ENCODE peak calls at places on chromosome 5, in eight cellular contexts. H is suprapubic skin; X is hepatic stellate cell; W is mesothelial cell of epicardium; A is GM06990; P is stimulated activated CD4-positive, alpha-beta T cell treated with anti-CD3 and anti-CD28 coated beads, Interleukin-15, amount 100 ng/mL, for 1 hour; G is HTR-8/SVneo; U is H7. O is an unnamed sample.

GRCh38 chr5:156201793-156202388 is 125.1 kb upstream of the SGCD start:
- DNase-seq in A (no peak), W (no peak), P (no peak), H (no peak), U (no peak), X (no peak), G (no peak), O (no peak)

GRCh38 chr5:144002866-144003265 is 167.6 kb downstream of the YIPF5 start:
- DNase-seq in G (no peak), P (no peak), X (no peak), U (no peak), A (no peak), W (no peak), H (no peak), O (no peak)

GRCh38 chr5:139646912-139647391 is 1.2 kb upstream of the CXXC5 start:
- DNase-seq in A (no peak), G (no peak), W (no peak), X (no peak), P (no peak), H (peak; percentile 66), U (peak; percentile 84), O (peak; percentile 66)

GRCh38 chr5:36733183-36733582 is 126.8 kb downstream of the SLC1A3 start:
- DNase-seq in P (no peak), G (no peak), U (peak; percentile 16), X (no peak), H (no peak), W (no peak), A (no peak), O (no peak)

GRCh38 chr5:9108156-9108555 is 437.7 kb downstream of the SEMA5A start:
- DNase-seq in W (no peak), G (no peak), A (no peak), P (no peak), H (no peak), X (no peak), U (no peak), O (no peak)

GRCh38 chr5:1101991-1102713 is 9.7 kb downstream of the SLC12A7 start:
- DNase-seq in W (no peak), G (no peak), P (no peak), H (no peak), U (peak; percentile 87), A (no peak), X (peak; percentile 65), O (peak; percentile 89)

GRCh38 chr5:151699071-151699901 is 12.6 kb upstream of the SPARC start:
- DNase-seq in P (no peak), H (peak; percentile 80), W (peak; percentile 79), A (no peak), U (peak; percentile 49), G (peak; percentile 85), X (peak; percentile 85), O (no peak)

GRCh38 chr5:149238540-149238939 is 33.1 kb upstream of the AFAP1L1 start:
- DNase-seq in W (no peak), A (no peak), P (no peak), H (no peak), U (peak; percentile 55), X (no peak), G (no peak), O (no peak)

GRCh38 chr5:95670568-95670967 is 12.2 kb downstream of the SPATA9 start:
- DNase-seq in P (no peak), A (no peak), U (no peak), H (no peak), W (no peak), X (no peak), G (no peak), O (no peak)

GRCh38 chr5:64165500-64166200 is at the start of gene RNF180:
- DNase-seq in U (peak; percentile 85), H (peak; percentile 67), G (peak; percentile 8), W (peak; percentile 71), A (peak; percentile 11), P (no peak), X (peak; percentile 36), O (peak; percentile 82)

GRCh38 chr5:96051401-96051830 is 89.8 kb upstream of the ELL2 start:
- DNase-seq in X (no peak), A (no peak), U (no peak), H (no peak), P (no peak), G (no peak), W (no peak), O (no peak)

GRCh38 chr5:74360535-74361210 is 279.9 kb downstream of the ENC1 start:
- DNase-seq in A (no peak), W (no peak), G (no peak), P (no peak), U (no peak), X (no peak), H (no peak), O (peak; percentile 16)

GRCh38 chr5:34620185-34620584 is 35.9 kb upstream of the RAI14 start:
- DNase-seq in P (no peak), A (no peak), U (no peak), H (no peak), W (no peak), G (no peak), X (no peak), O (no peak)

GRCh38 chr5:85205430-85205829 is 820.8 kb upstream of the EDIL3 start:
- DNase-seq in P (no peak), U (no peak), X (no peak), H (no peak), G (no peak), W (no peak), A (no peak), O (no peak)

GRCh38 chr5:98643544-98643943 is 129.9 kb upstream of the RGMB start:
- DNase-seq in H (no peak), U (no peak), A (no peak), X (no peak), W (no peak), G (no peak), P (no peak), O (no peak)

GRCh38 chr5:138111937-138112336 is 27.3 kb downstream of the NME5 start:
- DNase-seq in H (no peak), A (no peak), G (no peak), X (no peak), W (no peak), U (no peak), P (no peak), O (no peak)

GRCh38 chr5:10607666-10608442 is 44.0 kb downstream of the ANKRD33B start:
- DNase-seq in W (no peak), X (peak; percentile 69), A (no peak), U (peak; percentile 43), P (no peak), G (no peak), H (peak; percentile 78), O (peak; percentile 46)

GRCh38 chr5:64632251-64632650 is 58.1 kb upstream of the SHISAL2B start:
- DNase-seq in H (no peak), W (no peak), A (no peak), U (no peak), X (no peak), G (no peak), P (no peak), O (no peak)